ENCODE peak calls at places on chromosomes 7 and 10, in four cellular contexts. I is HuH-7.5; G is neural crest cell; J is CD8-positive, alpha-beta memory T cell. X is an unnamed sample.
A peak's percentile ranks its signal among the peaks of the same experiment; 100 is the strongest.

GRCh38 chr7:25845341-25845923 is 306.6 kb upstream of the NFE2L3 start:
- DNase-seq in I (no peak), J (no peak), G (no peak), X (no peak)

GRCh38 chr10:121104476-121105111 is 253.4 kb downstream of the WDR11 start:
- DNase-seq in I (no peak), G (no peak), J (no peak), X (no peak)

GRCh38 chr7:141460781-141461715 is 90.2 kb upstream of the AGK start:
- DNase-seq in I (no peak), G (no peak), J (no peak), X (no peak)

GRCh38 chr10:117666131-117666530 is 123.6 kb downstream of the EMX2 start:
- DNase-seq in G (no peak), I (no peak), J (no peak), X (no peak)

GRCh38 chr10:132486539-132487121 is 51.0 kb upstream of the INPP5A start:
- DNase-seq in J (no peak), I (no peak), G (no peak), X (no peak)

GRCh38 chr10:131727612-131728011 is 173.2 kb upstream of the PPP2R2D start:
- DNase-seq in I (no peak), J (no peak), G (no peak), X (no peak)

GRCh38 chr10:112385143-112385695 is 11.3 kb downstream of the ACSL5 start:
- DNase-seq in G (no peak), J (no peak), I (no peak), X (no peak)

GRCh38 chr7:46885167-46885566 is 696.7 kb downstream of the TNS3 start:
- DNase-seq in I (no peak), J (no peak), G (no peak), X (no peak)

GRCh38 chr7:151405056-151405455 is 4.8 kb downstream of the WDR86 start:
- DNase-seq in I (no peak), J (no peak), G (no peak), X (no peak)

GRCh38 chr7:142542938-142543337 is 206.3 kb upstream of the PRSS1 start:
- DNase-seq in J (no peak), I (no peak), G (no peak), X (no peak)

GRCh38 chr10:60521974-60522405 is 132.3 kb upstream of the ANK3 start:
- DNase-seq in J (no peak), G (no peak), I (no peak), X (no peak)

GRCh38 chr10:71191019-71191418 is 21.4 kb upstream of the UNC5B start:
- DNase-seq in G (no peak), J (no peak), I (no peak), X (no peak)

GRCh38 chr7:77180990-77181595 is 18.5 kb downstream of the FGL2 start:
- DNase-seq in G (no peak), J (no peak), I (no peak), X (no peak)

GRCh38 chr7:85135931-85136330 is 50.9 kb downstream of the SEMA3D start:
- DNase-seq in J (no peak), I (no peak), G (no peak), X (no peak)

GRCh38 chr7:96621932-96622331 is 87.7 kb downstream of the SEM1 start:
- DNase-seq in J (no peak), G (no peak), I (no peak), X (no peak)

GRCh38 chr10:57692255-57692980 is 575.3 kb downstream of the IPMK start:
- DNase-seq in J (no peak), I (no peak), G (no peak), X (no peak)

GRCh38 chr10:86365346-86366032 is 1.1 kb downstream of the GRID1 start:
- DNase-seq in G (no peak), I (no peak), J (no peak), X (no peak)

GRCh38 chr10:121823993-121824463 is 103.8 kb downstream of the ATE1 start:
- DNase-seq in G (no peak), J (no peak), I (peak; percentile 10), X (no peak)

GRCh38 chr7:26153823-26154783 is 2.1 kb downstream of the NFE2L3 start:
- DNase-seq in G (no peak), I (no peak), J (no peak), X (no peak)

GRCh38 chr7:45236666-45237065 is 79.1 kb downstream of the RAMP3 start:
- DNase-seq in I (no peak), G (no peak), J (no peak), X (no peak)

X was measured in CD8-positive, alpha-beta T cell.